ENCODE peak calls at places on chromosomes 5 and 9, in nine cellular contexts. A, D, P, Q, E, W, C, B and G are unnamed samples. For H3K27me3, the result is how much of the 10 kb centered on the place peaks cover.

GRCh38 chr5:33781286-33781685 is 110.5 kb downstream of the ADAMTS12 start:
- DNase-seq in P (peak), D (no peak), B (no peak), C (peak), E (no peak), W (no peak), Q (no peak), A (no peak), G (no peak)

GRCh38 chr5:42991477-42992034 is 48.6 kb downstream of the ANXA2R start:
- DNase-seq in A (no peak), C (no peak), D (no peak), P (no peak), W (no peak), Q (no peak), E (no peak), B (no peak), G (peak)

GRCh38 chr5:139911425-139912120 is 116.0 kb downstream of the PSD2 start:
- DNase-seq in A (no peak), B (no peak), P (no peak), E (no peak), C (peak), D (no peak), W (no peak), Q (no peak), G (no peak)

GRCh38 chr9:13845460-13845859 is 468.5 kb downstream of the NFIB start:
- DNase-seq in E (no peak), A (no peak), P (no peak), B (no peak), Q (no peak), W (no peak), C (no peak), D (no peak), G (no peak)

GRCh38 chr5:39214912-39215709 is 4.3 kb downstream of the FYB1 start:
- DNase-seq in W (no peak), B (no peak), A (no peak), D (no peak), P (no peak), C (no peak), E (no peak), Q (no peak), G (no peak)

GRCh38 chr9:115276621-115277020 is 158.7 kb upstream of the TNC start:
- DNase-seq in W (no peak), E (no peak), Q (no peak), P (no peak), B (no peak), D (no peak), C (no peak), A (no peak), G (no peak)

GRCh38 chr9:111599092-111599947 is at the start of gene PTGR1:
- DNase-seq in Q (peak), B (peak), E (peak), D (peak), W (peak), P (peak), A (no peak), C (peak), G (peak)

GRCh38 chr9:109444771-109445320 is 53.3 kb downstream of the PTPN3 start:
- DNase-seq in Q (no peak), W (no peak), D (no peak), P (no peak), C (no peak), A (no peak), B (no peak), E (no peak), G (no peak)

GRCh38 chr5:150801117-150801927 is 22.8 kb downstream of the SMIM3 start:
- DNase-seq in P (peak), W (peak), Q (no peak), C (peak), B (no peak), A (peak), D (no peak), E (no peak), G (peak)

GRCh38 chr5:164013077-164013670 is 507.8 kb downstream of the MAT2B start:
- DNase-seq in E (no peak), B (no peak), A (peak), Q (peak), D (no peak), W (peak), P (peak), C (peak), G (peak)

GRCh38 chr9:79660615-79661014 is 88.8 kb downstream of the TLE4 start:
- DNase-seq in Q (no peak), C (no peak), E (no peak), A (no peak), W (no peak), B (no peak), D (no peak), P (no peak), G (no peak)

GRCh38 chr5:43038523-43038989 is 1.6 kb downstream of the ANXA2R start:
- DNase-seq in P (no peak), C (peak), D (no peak), W (no peak), A (no peak), B (no peak), E (no peak), Q (no peak), G (no peak)

GRCh38 chr9:121906074-121906520 is 187.0 kb downstream of the TTLL11 start:
- DNase-seq in Q (no peak), P (no peak), W (no peak), B (no peak), D (no peak), C (no peak), A (no peak), E (no peak), G (no peak)

GRCh38 chr5:60636001-60636400 is 64.0 kb downstream of the DEPDC1B start:
- DNase-seq in E (no peak), W (no peak), D (no peak), B (no peak), A (no peak), C (no peak), P (no peak), Q (no peak), G (no peak)

GRCh38 chr5:18314192-18314778 is 680.0 kb downstream of the TAF11L14 start:
- DNase-seq in Q (no peak), D (no peak), E (no peak), C (peak), B (no peak), W (peak), P (peak), A (peak), G (no peak)

GRCh38 chr9:72773570-72773969 is 179.3 kb downstream of the ALDH1A1 start:
- DNase-seq in B (no peak), P (no peak), E (no peak), A (no peak), D (no peak), Q (no peak), W (no peak), C (no peak), G (no peak)

GRCh38 chr5:133910596-133910995 is 57.8 kb downstream of the C5orf15 start:
- DNase-seq in E (no peak), D (no peak), C (no peak), W (peak), B (no peak), P (no peak), A (no peak), Q (no peak), G (peak)

GRCh38 chr9:96344458-96345180 is 38.9 kb downstream of the SLC35D2 start:
- DNase-seq in W (peak), C (peak), P (peak), Q (no peak), B (no peak), D (no peak), E (peak), A (no peak), G (peak)

GRCh38 chr9:18768951-18769622 is 263.9 kb downstream of the SAXO1 start:
- DNase-seq in D (no peak), W (peak), A (no peak), P (no peak), C (no peak), E (no peak), Q (no peak), B (no peak), G (no peak)

GRCh38 chr5:472076-472655 is 29.2 kb downstream of the EXOC3 start:
- DNase-seq in D (peak), C (no peak), W (peak), A (no peak), Q (peak), B (no peak), E (peak), P (peak), G (peak)

GRCh38 chr9:132182609-132183073 is 20.8 kb downstream of the NTNG2 start:
- DNase-seq in P (peak), A (no peak), Q (no peak), C (no peak), B (no peak), E (no peak), D (no peak), W (peak), G (peak)

GRCh38 chr9:136147890-136148714 is 29.4 kb upstream of the TMEM250 start:
- DNase-seq in A (no peak), P (no peak), W (no peak), E (no peak), B (no peak), C (no peak), D (no peak), Q (no peak), G (peak)

GRCh38 chr5:149611327-149611726 is 30.0 kb downstream of the ARHGEF37 start:
- DNase-seq in C (no peak), A (no peak), W (no peak), Q (no peak), P (no peak), E (no peak), D (peak), B (no peak), G (no peak)

GRCh38 chr5:61575103-61575502 is 243.0 kb downstream of the ZSWIM6 start:
- DNase-seq in C (peak), P (peak), Q (no peak), B (no peak), W (no peak), A (no peak), D (no peak), E (no peak), G (no peak)

GRCh38 chr5:88203977-88204735 is 64.5 kb downstream of the TMEM161B start:
- DNase-seq in B (no peak), W (no peak), E (no peak), Q (no peak), A (no peak), P (no peak), C (no peak), D (no peak), G (peak)

GRCh38 chr9:132716007-132716406 is 45.7 kb downstream of the GTF3C4 start:
- DNase-seq in A (no peak), W (no peak), P (no peak), D (no peak), E (no peak), B (no peak), Q (no peak), C (no peak), G (no peak)

GRCh38 chr5:52725065-52725746 is 62.5 kb upstream of the ITGA1 start:
- DNase-seq in A (no peak), Q (peak), C (peak), P (no peak), E (no peak), W (no peak), D (no peak), B (no peak), G (no peak)

GRCh38 chr9:115891929-115892328 is 261.7 kb upstream of the PAPPA start:
- DNase-seq in W (no peak), B (no peak), P (no peak), A (no peak), E (no peak), C (peak), Q (no peak), D (no peak), G (no peak)

GRCh38 chr5:9947231-9947693 is 302.4 kb downstream of the ATPSCKMT start:
- DNase-seq in W (no peak), P (no peak), E (no peak), C (no peak), Q (no peak), B (no peak), A (no peak), D (no peak), G (no peak)

GRCh38 chr5:180301253-180301652 is 9.4 kb upstream of the MAPK9 start:
- DNase-seq in B (no peak), W (no peak), P (no peak), D (no peak), C (no peak), Q (no peak), E (no peak), A (no peak), G (no peak)

GRCh38 chr9:100567856-100568255 is 10.0 kb upstream of the CAVIN4 start:
- DNase-seq in Q (no peak), A (no peak), P (no peak), W (no peak), C (no peak), B (no peak), E (no peak), D (no peak), G (no peak)

GRCh38 chr9:35051069-35051967 is 21.1 kb downstream of the VCP start:
- DNase-seq in D (peak), A (peak), P (peak), B (no peak), C (peak), Q (peak), E (no peak), W (peak), G (peak)

GRCh38 chr9:137031904-137032639 is at the start of gene FUT7:
- DNase-seq in B (no peak), Q (no peak), A (peak), D (no peak), E (no peak), C (no peak), P (no peak), W (no peak), G (no peak)

GRCh38 chr5:64615895-64616294 is 74.4 kb upstream of the SHISAL2B start:
- DNase-seq in D (no peak), W (no peak), E (no peak), P (no peak), A (no peak), Q (no peak), B (no peak), C (no peak), G (no peak)

GRCh38 chr5:107809201-107810034 is 138.7 kb upstream of the EFNA5 start:
- DNase-seq in P (no peak), A (no peak), Q (no peak), C (no peak), D (no peak), E (no peak), B (no peak), W (no peak), G (peak)

GRCh38 chr9:20315672-20316071 is 306.6 kb downstream of the MLLT3 start:
- DNase-seq in C (peak), P (no peak), W (no peak), D (no peak), A (no peak), B (no peak), E (no peak), Q (no peak), G (no peak)

GRCh38 chr9:127923771-127924170 is 6.8 kb downstream of the PIP5KL1 start:
- DNase-seq in B (no peak), D (no peak), P (no peak), W (no peak), E (no peak), Q (no peak), C (peak), A (no peak), G (no peak)

GRCh38 chr5:137304227-137304874 is 194.8 kb downstream of the SPOCK1 start:
- DNase-seq in D (no peak), W (no peak), Q (peak), C (peak), P (no peak), B (no peak), A (no peak), E (no peak), G (no peak)

GRCh38 chr9:100652850-100653249 is 75.0 kb downstream of the CAVIN4 start:
- DNase-seq in A (no peak), P (no peak), W (no peak), B (no peak), E (no peak), C (no peak), Q (no peak), D (no peak), G (no peak)

GRCh38 chr5:112917453-112918005 is 4.5 kb downstream of the REEP5 start:
- DNase-seq in W (peak), D (no peak), B (no peak), P (peak), C (peak), E (no peak), Q (no peak), A (peak), G (peak)

DNA sequence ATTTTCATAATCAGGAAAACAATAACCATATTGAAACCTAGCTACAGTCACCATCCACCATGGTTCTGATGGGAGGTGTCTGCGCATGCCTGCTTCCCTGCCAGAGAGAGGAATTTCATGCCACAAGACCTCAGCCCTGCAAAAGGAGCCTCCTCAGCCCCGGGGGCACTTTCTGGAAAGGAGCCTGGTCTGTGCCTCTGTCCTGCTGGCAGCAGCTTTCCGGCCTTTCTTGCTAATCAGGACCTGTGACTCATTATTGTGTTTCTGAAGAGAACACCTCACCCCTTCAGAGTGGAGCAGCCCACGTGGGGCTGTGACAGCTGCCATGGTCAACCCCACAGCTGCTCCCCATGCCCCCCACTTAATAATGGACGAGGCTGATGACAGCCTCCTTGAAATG is 64.1 kb upstream of the OLFM1 start:
- DNase-seq in C (peak), W (peak), E (peak), Q (no peak), A (no peak), D (peak), B (no peak), P (peak), G (no peak)
- H3K27me3 ChIP-seq in C (under half), W (under half), E (under half), Q (under half), A (under half), D (under half), B (under half), P (under half), G (under half)

GRCh38 chr9:126683698-126684044 is 69.9 kb downstream of the LMX1B start:
- DNase-seq in Q (no peak), P (no peak), A (no peak), D (no peak), E (no peak), B (no peak), W (no peak), C (no peak), G (no peak)

GRCh38 chr9:126682113-126682810 is 68.5 kb downstream of the LMX1B start:
- DNase-seq in B (no peak), D (no peak), C (no peak), A (no peak), W (no peak), E (no peak), Q (no peak), P (no peak), G (peak)

GRCh38 chr9:126682928-126683697 is 69.4 kb downstream of the LMX1B start:
- DNase-seq in Q (no peak), C (no peak), D (no peak), P (peak), E (no peak), B (no peak), A (no peak), W (no peak), G (peak)

GRCh38 chr9:126684345-126684744 is 70.6 kb downstream of the LMX1B start:
- DNase-seq in E (no peak), W (no peak), A (no peak), B (no peak), Q (no peak), P (no peak), D (no peak), C (peak), G (no peak)

GRCh38 chr9:126684965-126685465 is 71.3 kb downstream of the LMX1B start:
- DNase-seq in W (no peak), A (no peak), E (no peak), D (no peak), P (no peak), B (no peak), Q (no peak), C (no peak), G (no peak)
- H3K27me3 ChIP-seq in W (half or more), A (under half), E (under half), D (under half), P (half or more), B (under half), Q (half or more), C (under half), G (under half)

GRCh38 chr9:124045076-124045829 is 33.7 kb downstream of the LHX2 start:
- DNase-seq in D (peak), W (no peak), C (no peak), E (no peak), P (peak), B (peak), A (no peak), Q (peak), G (peak)
- H3K27me3 ChIP-seq in D (under half), W (half or more), C (under half), E (under half), P (under half), B (under half), A (under half), Q (half or more), G (under half)

GRCh38 chr9:84669008-84669292 is 579 bp upstream of the NTRK2 start:
- DNase-seq in D (no peak), Q (no peak), E (no peak), P (no peak), A (no peak), W (no peak), B (no peak), C (no peak), G (no peak)

GRCh38 chr9:84670106-84670800 is 724 bp downstream of the NTRK2 start:
- DNase-seq in C (no peak), D (peak), P (peak), A (no peak), W (peak), E (peak), Q (no peak), B (peak), G (peak)

GRCh38 chr9:84670801-84671153 is 1.2 kb downstream of the NTRK2 start:
- DNase-seq in B (no peak), P (no peak), W (no peak), D (no peak), E (no peak), C (no peak), Q (no peak), A (no peak), G (no peak)

GRCh38 chr9:84668204-84669007 is 1.1 kb upstream of the NTRK2 start:
- DNase-seq in A (no peak), Q (no peak), W (peak), P (peak), E (peak), C (peak), D (peak), B (peak), G (peak)

DNA sequence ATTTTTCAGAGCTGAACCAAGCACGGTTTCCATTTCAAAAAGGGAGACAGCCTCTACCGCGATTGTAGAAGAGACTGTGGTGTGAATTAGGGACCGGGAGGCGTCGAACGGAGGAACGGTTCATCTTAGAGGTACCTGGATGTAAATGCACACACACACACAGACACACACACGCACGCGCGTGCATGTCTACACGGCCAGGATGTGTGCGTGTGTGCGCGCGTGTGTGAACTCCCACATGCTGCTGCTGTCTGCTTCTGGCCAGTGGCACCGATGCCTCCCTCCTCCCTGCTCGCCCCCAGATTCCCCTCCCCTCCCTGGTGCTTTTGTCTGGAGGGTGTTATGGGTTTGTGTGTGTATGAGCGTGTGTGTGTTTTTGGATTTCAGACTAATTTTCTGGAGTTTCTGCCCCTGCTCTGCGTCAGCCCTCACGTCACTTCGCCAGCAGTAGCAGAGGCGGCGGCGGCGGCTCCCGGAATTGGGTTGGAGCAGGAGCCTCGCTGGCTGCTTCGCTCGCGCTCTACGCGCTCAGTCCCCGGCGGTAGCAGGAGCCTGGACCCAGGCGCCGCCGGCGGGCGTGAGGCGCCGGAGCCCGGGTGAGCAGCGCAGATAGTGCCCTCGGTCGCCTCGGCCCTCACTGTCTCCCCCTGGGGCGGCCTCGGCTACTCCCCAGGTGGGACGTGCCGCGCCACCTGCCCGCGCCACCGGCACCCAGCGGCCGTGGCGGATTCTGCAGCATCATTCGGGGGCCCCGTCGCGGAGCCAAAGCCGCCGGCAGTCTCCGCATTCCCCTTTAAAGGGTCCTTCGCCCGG is at the start of gene NTRK2:
- DNase-seq in E (peak), P (peak), A (no peak), C (no peak), D (peak), B (peak), W (peak), Q (no peak), G (peak)
- H3K27me3 ChIP-seq in E (under half), P (under half), A (under half), C (under half), D (under half), B (under half), W (half or more), Q (half or more), G (half or more)

DNA sequence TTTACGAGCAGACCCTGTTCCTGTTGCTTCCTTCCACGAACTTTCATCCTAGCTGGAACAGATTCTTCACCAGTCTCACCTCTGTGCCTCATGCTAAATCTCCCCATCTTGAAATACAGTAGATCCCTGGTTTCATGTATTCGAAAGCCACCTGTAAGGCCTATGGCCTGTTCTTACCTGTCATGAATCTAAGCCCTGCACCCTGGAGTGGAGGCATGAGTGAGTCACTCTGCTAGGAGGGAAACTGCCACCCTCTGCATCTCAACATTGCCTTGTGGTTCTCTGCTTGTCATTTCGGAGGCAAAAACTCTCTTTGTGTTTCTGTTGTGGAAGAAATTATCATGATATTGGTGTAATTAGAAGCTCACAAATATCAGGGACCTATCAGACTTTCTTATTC is 320.0 kb downstream of the ENC1 start:
- DNase-seq in D (no peak), Q (no peak), C (no peak), P (no peak), B (no peak), W (no peak), A (no peak), E (no peak), G (no peak)
- H3K27me3 ChIP-seq in D (under half), Q (under half), C (under half), P (under half), B (under half), W (under half), A (under half), E (under half), G (under half)